ENCODE peak calls at places on chromosomes 1 and 21, in nine cellular contexts. U is stimulated activated CD4-positive, alpha-beta T cell treated with anti-CD3 and anti-CD28 coated beads, TNF-alpha, amount 100 ng/mL, for 4 hours; T is NCI-H1436; X is breast epithelium; K is EL; J is iris pigment epithelial cell; W is NCI-H1417; P is Right ventricle myocardium inferior; H is mesenchymal stem cell. L is an unnamed sample.

GRCh38 chr1:113452921-113453770 is 62.8 kb downstream of the MAGI3 start:
- DNase-seq in U (no peak), T (no peak), X (no peak), K (peak), J (peak), W (peak), P (no peak), H (peak), L (peak)

GRCh38 chr1:162055062-162055461 is 14.4 kb upstream of the NOS1AP start:
- DNase-seq in U (no peak), T (no peak), X (no peak), K (peak), J (peak), W (no peak), P (no peak), H (peak), L (peak)

GRCh38 chr1:185355947-185356346 is 38.9 kb upstream of the IVNS1ABP start:
- DNase-seq in U (no peak), T (no peak), X (no peak), K (no peak), J (no peak), W (no peak), P (no peak), H (no peak), L (no peak)

GRCh38 chr1:42282867-42283583 is 52.0 kb downstream of the FOXJ3 start:
- DNase-seq in U (no peak), T (no peak), X (no peak), K (peak), J (peak), W (no peak), P (no peak), H (no peak), L (no peak)

GRCh38 chr1:158324375-158324774 is 7.0 kb downstream of the CD1B start:
- DNase-seq in U (no peak), T (no peak), X (no peak), K (no peak), J (no peak), W (no peak), P (no peak), H (no peak), L (no peak)

GRCh38 chr1:206081811-206082210 is 28.8 kb downstream of the RHEX start:
- DNase-seq in U (no peak), T (no peak), X (no peak), K (no peak), J (no peak), W (no peak), P (no peak), H (no peak), L (no peak)

GRCh38 chr1:115325876-115326275 is 12.2 kb downstream of the NGF start:
- DNase-seq in U (no peak), T (no peak), X (no peak), K (peak), J (peak), W (no peak), P (no peak), H (peak), L (no peak)

GRCh38 chr21:38861989-38862683 is 56.4 kb downstream of the ETS2 start:
- DNase-seq in U (no peak), T (no peak), X (no peak), K (no peak), J (no peak), W (no peak), P (no peak), H (no peak), L (no peak)

GRCh38 chr1:65734976-65735375 is 57.7 kb upstream of the PDE4B start:
- DNase-seq in U (no peak), T (no peak), X (no peak), K (peak), J (no peak), W (no peak), P (no peak), H (no peak), L (no peak)

GRCh38 chr1:11051781-11052510 is 4.9 kb upstream of the MASP2 start:
- DNase-seq in U (no peak), T (no peak), X (no peak), K (no peak), J (peak), W (no peak), P (no peak), H (no peak), L (no peak)

GRCh38 chr1:168822911-168823310 is 93.9 kb upstream of the DPT start:
- DNase-seq in U (no peak), T (no peak), X (no peak), K (no peak), J (no peak), W (no peak), P (no peak), H (no peak), L (no peak)

GRCh38 chr1:64745181-64745985 is 508 bp downstream of the RAVER2 start:
- DNase-seq in U (no peak), T (no peak), X (no peak), K (peak), J (peak), W (no peak), P (peak), H (peak), L (no peak)

GRCh38 chr1:83985048-83985447 is 13.9 kb downstream of the TTLL7 start:
- DNase-seq in U (no peak), T (no peak), X (no peak), K (no peak), J (no peak), W (no peak), P (no peak), H (no peak), L (no peak)

GRCh38 chr1:145961425-145962156 is 2.8 kb downstream of the ANKRD34A start:
- DNase-seq in U (no peak), T (no peak), X (no peak), K (peak), J (no peak), W (peak), P (peak), H (peak), L (peak)

GRCh38 chr1:55702064-55702463 is 486.9 kb upstream of the USP24 start:
- DNase-seq in U (no peak), T (peak), X (no peak), K (no peak), J (peak), W (no peak), P (no peak), H (peak), L (peak)

GRCh38 chr1:66439028-66439427 is 94.9 kb upstream of the SGIP1 start:
- DNase-seq in U (no peak), T (no peak), X (no peak), K (peak), J (peak), W (no peak), P (no peak), H (no peak), L (peak)

GRCh38 chr1:21318057-21318713 is 27.9 kb upstream of the ECE1 start:
- DNase-seq in U (no peak), T (no peak), X (no peak), K (no peak), J (no peak), W (no peak), P (peak), H (no peak), L (no peak)

GRCh38 chr1:201022824-201023516 is 544 bp downstream of the KIF21B start:
- DNase-seq in U (no peak), T (peak), X (no peak), K (peak), J (peak), W (no peak), P (no peak), H (peak), L (no peak)

GRCh38 chr1:29468501-29468900 is 232.2 kb downstream of the PTPRU start:
- DNase-seq in U (no peak), T (no peak), X (no peak), K (no peak), J (no peak), W (no peak), P (peak), H (no peak), L (no peak)

L was measured in HFFc6.